ENCODE peak calls at places on chromosome 20, in six cellular contexts. V is hepatocyte; T is pancreas; G is GM23248; A is naive thymus-derived CD4-positive, alpha-beta T cell; O is colonic mucosa. Q is an unnamed sample. For H3K9me3 and H3K4me1, the result is how much of the 10 kb centered on the place peaks cover.

GRCh38 chr20:62723351-62723750 is 14.7 kb downstream of the NTSR1 start:
- DNase-seq in O (no peak), V (no peak), A (no peak), T (peak), G (no peak), Q (no peak)

GRCh38 chr20:50982372-50982771 is 23.8 kb downstream of the MOCS3 start:
- DNase-seq in O (peak), G (peak), A (no peak), V (peak), T (no peak), Q (peak)

GRCh38 chr20:44068311-44068710 is 118.7 kb downstream of the JPH2 start:
- DNase-seq in A (no peak), O (no peak), G (no peak), T (no peak), V (no peak), Q (no peak)

GRCh38 chr20:44856847-44857448 is 28.6 kb upstream of the YWHAB start:
- DNase-seq in T (no peak), G (no peak), V (no peak), O (no peak), A (no peak), Q (no peak)

GRCh38 chr20:63253438-63254236 is 626 bp downstream of the NKAIN4 start:
- DNase-seq in T (no peak), G (peak), V (peak), O (no peak), A (no peak), Q (no peak)

GRCh38 chr20:38892091-38892981 is 33.9 kb upstream of the FAM83D start:
- DNase-seq in T (no peak), G (no peak), A (no peak), O (no peak), V (no peak), Q (no peak)

GRCh38 chr20:18456600-18456999 is 10.2 kb downstream of the DZANK1 start:
- DNase-seq in A (no peak), O (no peak), T (no peak), V (no peak), G (no peak), Q (no peak)

GRCh38 chr20:44615169-44615791 is 32.9 kb downstream of the PKIG start:
- DNase-seq in V (no peak), O (no peak), G (no peak), A (no peak), T (no peak), Q (no peak)

GRCh38 chr20:54680872-54681297 is 205.5 kb downstream of the DOK5 start:
- DNase-seq in G (peak), V (peak), O (no peak), A (no peak), T (no peak), Q (peak)

GRCh38 chr20:54140927-54141566 is 32.7 kb downstream of the CYP24A1 start:
- DNase-seq in V (no peak), O (no peak), T (no peak), G (peak), A (no peak), Q (no peak)

GRCh38 chr20:19830351-19830750 is 72.3 kb downstream of the RIN2 start:
- DNase-seq in A (no peak), T (no peak), O (no peak), G (no peak), V (no peak), Q (no peak)

GRCh38 chr20:37823276-37823980 is 79.5 kb upstream of the VSTM2L start:
- DNase-seq in O (no peak), V (peak), G (peak), A (no peak), T (no peak), Q (no peak)

GRCh38 chr20:15613530-15613929 is 959.7 kb downstream of the KIF16B start:
- DNase-seq in A (no peak), V (peak), T (no peak), O (no peak), G (no peak), Q (no peak)

GRCh38 chr20:59811681-59812171 is 121.7 kb downstream of the SYCP2 start:
- DNase-seq in O (peak), T (no peak), V (no peak), A (no peak), G (no peak), Q (no peak)

GRCh38 chr20:25553819-25554296 is 31.5 kb downstream of the NINL start:
- DNase-seq in A (no peak), O (no peak), T (no peak), G (peak), V (peak), Q (no peak)

GRCh38 chr20:36499723-36500501 is 41.4 kb upstream of the MYL9 start:
- DNase-seq in G (peak), O (no peak), T (no peak), A (no peak), V (no peak), Q (no peak)

GRCh38 chr20:47320990-47321805 is 35.3 kb downstream of the ZMYND8 start:
- DNase-seq in A (no peak), G (no peak), O (peak), T (no peak), V (peak), Q (no peak)

GRCh38 chr20:23349338-23350006 is 1.1 kb upstream of the NXT1 start:
- DNase-seq in V (no peak), O (peak), G (no peak), T (no peak), A (no peak), Q (no peak)

GRCh38 chr20:34311118-34312023 is 8.2 kb upstream of the AHCY start:
- DNase-seq in G (peak), O (peak), A (no peak), V (peak), T (peak), Q (peak)

GRCh38 chr20:63457737-63458136 is 14.7 kb downstream of the KCNQ2 start:
- DNase-seq in A (no peak), V (no peak), T (no peak), G (peak), O (no peak), Q (no peak)

GRCh38 chr20:2379511-2380229 is 1.0 kb upstream of the TGM6 start:
- DNase-seq in G (no peak), T (no peak), A (no peak), V (no peak), O (no peak), Q (no peak)

GRCh38 chr20:19047951-19048296 is 164.5 kb upstream of the SLC24A3 start:
- DNase-seq in T (no peak), O (no peak), G (no peak), V (no peak), A (no peak), Q (no peak)

GRCh38 chr20:37295595-37295994 is 6.1 kb downstream of the MANBAL start:
- DNase-seq in V (no peak), G (no peak), T (no peak), A (no peak), O (peak), Q (no peak)

GRCh38 chr20:58795181-58795922 is 55.4 kb downstream of the GNAS-AS1 start:
- DNase-seq in A (no peak), O (no peak), V (no peak), G (no peak), T (no peak), Q (no peak)

GRCh38 chr20:24986436-24987015 is 6.0 kb downstream of the APMAP start:
- DNase-seq in T (no peak), O (peak), V (no peak), G (no peak), A (no peak), Q (no peak)

GRCh38 chr20:21995461-21995860 is 290.0 kb downstream of the PAX1 start:
- DNase-seq in G (peak), V (no peak), O (no peak), T (no peak), A (no peak), Q (no peak)

GRCh38 chr20:25196701-25197120 is 1.2 kb downstream of the ENTPD6 start:
- DNase-seq in O (peak), A (no peak), G (peak), V (no peak), T (no peak), Q (peak)

GRCh38 chr20:13563854-13564253 is 74.9 kb downstream of the TASP1 start:
- DNase-seq in O (no peak), T (no peak), V (no peak), G (no peak), A (no peak), Q (no peak)

GRCh38 chr20:48180039-48180438 is 394.8 kb upstream of the SULF2 start:
- DNase-seq in O (no peak), G (peak), A (no peak), T (no peak), V (peak), Q (no peak)

GRCh38 chr20:1769491-1769890 is 111.9 kb upstream of the SIRPG start:
- DNase-seq in T (no peak), G (no peak), O (no peak), V (no peak), A (no peak), Q (no peak)

GRCh38 chr20:18984238-18985200 is 170.9 kb downstream of the SCP2D1 start:
- DNase-seq in V (peak), T (no peak), A (no peak), G (peak), O (no peak), Q (no peak)

GRCh38 chr20:47397652-47398301 is 41.3 kb upstream of the ZMYND8 start:
- DNase-seq in V (no peak), A (no peak), G (no peak), T (no peak), O (no peak), Q (no peak)

GRCh38 chr20:47241345-47241781 is 115.1 kb downstream of the ZMYND8 start:
- DNase-seq in V (no peak), G (peak), O (no peak), A (no peak), T (no peak), Q (no peak)

GRCh38 chr20:63126876-63127699 is 88.8 kb downstream of the YTHDF1 start:
- DNase-seq in O (no peak), G (no peak), V (no peak), T (no peak), A (no peak), Q (peak)

GRCh38 chr20:41044409-41045062 is 15.9 kb downstream of the TOP1 start:
- DNase-seq in A (no peak), T (no peak), V (no peak), O (no peak), G (no peak), Q (no peak)
- H3K9me3 ChIP-seq in A (under half), T (under half), V (under half), O (under half), G (under half), Q (under half)

GRCh38 chr20:57467742-57468141 is 57.2 kb downstream of the CTCFL start:
- DNase-seq in A (no peak), O (no peak), T (no peak), G (no peak), V (no peak), Q (no peak)
- H3K4me1 ChIP-seq in A (under half), O (under half), T (under half), G (under half), V (under half), Q (under half)

GRCh38 chr20:32207211-32207625 is 325 bp downstream of the PLAGL2 start:
- DNase-seq in T (peak), O (no peak), A (no peak), V (peak), G (no peak), Q (no peak)

GRCh38 chr20:32206383-32207210 is 946 bp downstream of the PLAGL2 start:
- DNase-seq in T (no peak), O (no peak), G (peak), A (no peak), V (peak), Q (no peak)

GRCh38 chr20:32210206-32210605 is 2.5 kb downstream of the POFUT1 start:
- DNase-seq in T (no peak), A (no peak), V (no peak), G (peak), O (no peak), Q (no peak)

GRCh38 chr20:32207626-32208498 is at the start of the genes PLAGL2 and POFUT1:
- DNase-seq in A (peak), T (peak), G (peak), O (peak), V (peak), Q (peak)

DNA sequence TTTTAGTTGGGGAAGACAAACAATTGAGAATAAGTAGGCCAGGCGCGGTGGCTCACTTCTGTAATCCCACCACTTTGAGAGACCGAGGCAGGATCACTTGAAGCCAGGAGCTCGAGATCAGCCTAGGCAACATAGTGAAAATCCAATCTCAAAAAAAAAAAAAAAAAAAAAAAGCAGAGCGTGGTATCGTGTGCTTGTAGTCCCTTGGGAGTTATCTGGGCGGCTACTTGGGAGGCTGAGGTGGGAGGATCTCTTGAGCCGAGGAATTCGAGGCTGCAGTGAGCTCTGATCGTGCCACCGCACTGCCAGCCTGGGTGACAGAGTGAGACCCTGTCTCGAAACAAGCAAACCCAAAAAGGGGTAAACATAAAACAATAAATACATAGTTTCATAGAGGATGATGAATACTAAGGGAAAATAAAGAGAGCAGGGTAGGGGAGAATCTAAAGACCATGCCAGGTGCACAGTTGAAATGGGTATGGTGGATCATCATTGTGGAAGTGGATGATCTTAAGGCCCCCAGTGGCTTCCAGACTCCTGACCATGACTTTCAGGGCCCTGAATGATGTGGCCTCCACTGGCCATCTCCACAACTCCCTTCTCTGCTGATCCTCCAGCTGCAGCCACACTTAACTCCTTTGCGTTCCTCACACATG is 947 bp downstream of the POFUT1 start:
- DNase-seq in G (peak), O (no peak), V (no peak), T (no peak), A (no peak), Q (no peak)
- H3K4me3 ChIP-seq in G (peak), O (peak), V (peak), T (peak), A (peak), Q (peak)

GRCh38 chr20:29298759-29299613 is 1958.5 kb upstream of the DEFB115 start:
- DNase-seq in V (no peak), O (no peak), T (no peak), G (no peak), A (no peak), Q (no peak)

GRCh38 chr20:29297411-29298270 is 1959.8 kb upstream of the DEFB115 start:
- DNase-seq in V (no peak), T (peak), A (no peak), O (no peak), G (no peak), Q (no peak)

GRCh38 chr20:29298271-29298590 is 1959.2 kb upstream of the DEFB115 start:
- DNase-seq in A (no peak), O (no peak), V (no peak), G (no peak), T (no peak), Q (no peak)

GRCh38 chr20:29299811-29300578 is 1957.5 kb upstream of the DEFB115 start:
- DNase-seq in G (no peak), T (peak), O (no peak), V (no peak), A (no peak), Q (no peak)

GRCh38 chr20:29296256-29297230 is 1960.9 kb upstream of the DEFB115 start:
- DNase-seq in A (no peak), T (peak), O (no peak), G (no peak), V (no peak), Q (no peak)
- H3K9me3 ChIP-seq in A (under half), T (under half), O (under half), G (under half), V (under half), Q (under half)

GRCh38 chr20:49280463-49281058 is 2.7 kb upstream of the ZNFX1 start:
- DNase-seq in T (no peak), A (no peak), V (peak), O (no peak), G (peak), Q (peak)
- H3K4me1 ChIP-seq in T (under half), A (half or more), V (half or more), O (under half), G (under half), Q (half or more)

DNA sequence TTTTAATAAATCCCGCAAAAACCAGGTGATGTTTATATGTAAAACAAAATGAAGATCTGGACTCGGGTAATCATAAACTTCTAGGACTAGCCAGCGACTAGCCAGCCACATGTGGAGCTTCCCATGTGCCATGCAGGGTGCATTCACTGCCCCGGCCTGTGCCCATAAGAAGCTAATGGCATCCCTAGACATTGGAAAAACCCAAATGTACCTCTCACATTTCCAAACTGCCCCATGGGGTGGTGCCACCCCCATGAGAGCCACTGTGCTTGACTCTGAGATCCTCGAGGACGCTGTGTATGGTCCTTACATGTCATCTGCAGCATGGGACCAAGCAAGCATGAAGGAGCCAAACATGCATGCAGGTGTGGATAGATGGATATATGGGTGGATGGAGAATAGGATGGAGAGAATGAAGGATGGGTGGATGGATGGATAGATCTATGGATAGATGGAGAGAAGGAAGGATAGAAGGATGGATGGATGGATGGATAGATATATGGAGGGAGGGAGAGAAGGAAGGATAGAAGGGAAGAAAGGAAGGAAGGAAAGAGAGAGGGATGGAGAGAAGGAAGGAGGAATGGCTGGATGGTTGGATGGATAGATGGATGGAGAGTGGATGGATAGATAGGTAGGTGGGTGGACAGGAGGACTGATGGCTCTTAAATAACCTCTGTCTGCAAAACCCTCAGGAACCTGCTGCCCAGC is 203.6 kb downstream of the CDH4 start:
- DNase-seq in A (no peak), T (no peak), O (no peak), G (no peak), V (no peak), Q (no peak)
- H3K4me3 ChIP-seq in A (no peak), T (no peak), O (no peak), G (no peak), V (no peak), Q (no peak)